ENCODE peak calls at places on chromosome 19, in eight cellular contexts. M, G, Y, X, B, W, C and P are unnamed samples.

GRCh38 chr19:6723108-6723618 is 2.7 kb upstream of the C3 start:
- DNase-seq in M (no peak), G (no peak), Y (no peak), X (no peak), B (no peak), W (no peak), C (no peak), P (no peak)

GRCh38 chr19:39946532-39946931 is 12.1 kb upstream of the FCGBP start:
- DNase-seq in M (no peak), G (no peak), Y (no peak), X (no peak), B (no peak), W (no peak), C (no peak), P (no peak)

GRCh38 chr19:45506991-45507863 is at the start of gene VASP:
- DNase-seq in M (no peak), G (peak; percentile 84), Y (peak; percentile 73), X (peak; percentile 89), B (peak; percentile 91), W (peak; percentile 67), C (peak; percentile 65), P (no peak)

GRCh38 chr19:19321143-19321577 is 531 bp downstream of the MAU2 start:
- DNase-seq in M (no peak), G (peak; percentile 71), Y (no peak), X (no peak), B (no peak), W (no peak), C (peak; percentile 20), P (no peak)

GRCh38 chr19:5339950-5340636 is 519 bp downstream of the PTPRS start:
- DNase-seq in M (no peak), G (peak; percentile 88), Y (no peak), X (no peak), B (no peak), W (peak; percentile 36), C (no peak), P (no peak)

GRCh38 chr19:47765522-47766358 is 12.8 kb upstream of the SELENOW start:
- DNase-seq in M (no peak), G (peak; percentile 78), Y (peak; percentile 32), X (no peak), B (peak; percentile 8), W (peak; percentile 32), C (no peak), P (no peak)

GRCh38 chr19:2694196-2694595 is 8.3 kb downstream of the GNG7 start:
- DNase-seq in M (no peak), G (no peak), Y (no peak), X (no peak), B (no peak), W (no peak), C (no peak), P (no peak)

GRCh38 chr19:46932346-46932745 is 71.5 kb downstream of the ARHGAP35 start:
- DNase-seq in M (no peak), G (no peak), Y (no peak), X (no peak), B (no peak), W (no peak), C (no peak), P (no peak)